ENCODE peak calls at places on chromosome 7, in seven cellular contexts. P is Calu3, Q is fibroblast of pulmonary artery, X is bronchial epithelial cell, U is breast epithelium, W is upper lobe of right lung, R is astrocyte of the cerebellum. G is an unnamed sample.

GRCh38 chr7:135718794-135719436 is 9.1 kb downstream of the SLC13A4 start:
- DNase-seq in P (no peak), W (no peak), R (no peak), X (no peak), U (no peak), Q (no peak), G (peak)

GRCh38 chr7:138843632-138844580 is 45.9 kb upstream of the ATP6V0A4 start:
- DNase-seq in R (no peak), X (no peak), Q (no peak), P (no peak), U (no peak), W (no peak), G (no peak)

GRCh38 chr7:100372256-100372655 is 1.0 kb upstream of the PILRA start:
- DNase-seq in Q (peak), P (no peak), X (peak), U (no peak), W (peak), R (no peak), G (no peak)

GRCh38 chr7:45001138-45001694 is 1.2 kb downstream of the CCM2 start:
- DNase-seq in P (peak), W (peak), R (no peak), X (peak), U (no peak), Q (no peak), G (no peak)

GRCh38 chr7:150631084-150631824 is 931 bp downstream of the GIMAP6 start:
- DNase-seq in Q (no peak), R (no peak), U (no peak), P (no peak), W (no peak), X (no peak), G (no peak)

GRCh38 chr7:918118-918425 is 36.4 kb downstream of the ADAP1 start:
- DNase-seq in Q (no peak), X (no peak), P (no peak), W (peak), R (no peak), U (no peak), G (no peak)

GRCh38 chr7:44066111-44066460 is 719 bp upstream of the PGAM2 start:
- DNase-seq in X (no peak), P (no peak), U (no peak), R (no peak), Q (no peak), W (peak), G (no peak)

GRCh38 chr7:104156842-104157277 is 51.0 kb downstream of the ORC5 start:
- DNase-seq in P (no peak), U (no peak), Q (peak), R (peak), X (peak), W (no peak), G (no peak)

GRCh38 chr7:128937647-128938523 is at the start of gene IRF5:
- DNase-seq in X (peak), P (peak), Q (no peak), U (no peak), W (peak), R (no peak), G (no peak)

GRCh38 chr7:93757421-93757820 is 133.1 kb downstream of the TFPI2 start:
- DNase-seq in P (no peak), R (no peak), X (peak), U (no peak), W (no peak), Q (peak), G (no peak)

GRCh38 chr7:15764986-15765385 is 78.5 kb upstream of the MEOX2 start:
- DNase-seq in P (peak), R (no peak), Q (no peak), W (no peak), U (no peak), X (no peak), G (no peak)

GRCh38 chr7:45146531-45147379 is 10.8 kb upstream of the RAMP3 start:
- DNase-seq in X (no peak), Q (no peak), W (peak), U (no peak), P (peak), R (no peak), G (no peak)

GRCh38 chr7:68425377-68425776 is 1172.9 kb upstream of the AUTS2 start:
- DNase-seq in P (no peak), W (no peak), U (no peak), Q (peak), R (no peak), X (no peak), G (no peak)

GRCh38 chr7:74115326-74115725 is 31.7 kb downstream of the LIMK1 start:
- DNase-seq in X (no peak), U (no peak), P (no peak), R (no peak), W (no peak), Q (no peak), G (no peak)
- TF ChIP-seq CTCF in X (no peak), U (no peak), P (no peak), R (no peak), W (no peak), Q (no peak), G (no peak)

GRCh38 chr7:11625669-11626068 is 206.3 kb downstream of the THSD7A start:
- DNase-seq in P (peak), R (peak), W (no peak), X (peak), U (no peak), Q (peak), G (no peak)

GRCh38 chr7:11633325-11633724 is 198.7 kb downstream of the THSD7A start:
- DNase-seq in P (no peak), W (no peak), U (no peak), R (no peak), X (no peak), Q (no peak), G (no peak)

GRCh38 chr7:11636274-11636673 is 195.7 kb downstream of the THSD7A start:
- DNase-seq in R (no peak), X (no peak), W (no peak), P (no peak), U (no peak), Q (no peak), G (no peak)

DNA sequence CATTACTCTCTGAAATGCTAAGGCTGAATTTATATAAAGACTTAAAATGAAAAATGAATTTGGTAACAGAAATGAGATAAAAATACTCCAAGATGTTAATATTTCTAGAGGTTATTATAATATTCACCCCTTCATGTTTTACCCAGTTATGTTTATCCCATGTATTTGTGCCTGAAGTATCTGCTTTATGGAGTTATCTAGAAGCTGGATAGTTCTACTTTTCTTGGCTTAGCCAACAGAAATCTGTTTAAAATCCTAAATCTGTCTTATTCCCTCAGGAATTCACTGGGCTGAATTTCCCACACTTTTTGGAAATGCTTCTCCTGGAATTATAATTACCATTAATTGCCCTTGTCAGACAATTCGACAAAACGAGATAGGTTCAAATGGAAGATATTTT is 201.6 kb downstream of the THSD7A start:
- DNase-seq in P (no peak), Q (no peak), U (no peak), X (no peak), W (no peak), R (no peak), G (no peak)
- TF ChIP-seq CTCF in P (no peak), Q (no peak), U (no peak), X (no peak), W (no peak), R (no peak), G (no peak)

DNA sequence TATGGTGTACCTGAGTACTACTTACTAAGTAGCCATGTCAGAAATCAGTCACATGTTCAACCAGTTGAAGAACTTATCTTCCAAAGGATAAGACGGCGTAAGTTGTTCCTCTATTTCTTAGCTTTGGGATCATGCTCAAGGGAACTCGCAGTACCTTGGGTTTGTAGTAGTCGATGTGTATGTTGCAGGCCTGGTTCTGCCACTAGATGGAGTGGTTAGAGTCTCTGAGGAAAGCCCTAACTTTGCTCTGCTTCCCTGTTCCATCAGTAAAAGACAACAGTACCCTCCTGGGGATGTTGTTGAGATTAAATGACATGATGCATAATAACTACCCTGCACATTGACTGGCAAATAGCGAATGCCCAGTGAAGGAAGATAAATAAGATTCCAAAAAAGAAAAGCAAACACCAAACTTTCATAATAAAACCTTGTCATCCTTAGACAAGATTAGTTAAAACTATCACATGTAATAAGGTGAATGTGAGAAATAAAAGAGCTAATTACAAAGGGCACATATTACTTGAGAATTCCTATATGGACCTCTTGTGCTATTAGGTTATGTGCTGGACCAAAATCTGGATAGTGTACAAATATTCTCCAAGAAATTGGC is 165.9 kb downstream of the ABCA13 start:
- DNase-seq in U (no peak), W (no peak), Q (peak), R (peak), X (peak), P (peak), G (peak)
- TF ChIP-seq CTCF in U (no peak), W (peak), Q (peak), R (peak), X (peak), P (peak), G (peak)

GRCh38 chr7:28957822-28958234 is 302 bp downstream of the TRIL start:
- DNase-seq in Q (no peak), W (no peak), U (no peak), X (no peak), R (no peak), P (no peak), G (no peak)
- TF ChIP-seq CTCF in Q (no peak), W (no peak), U (no peak), X (no peak), R (no peak), P (no peak), G (peak)

DNA sequence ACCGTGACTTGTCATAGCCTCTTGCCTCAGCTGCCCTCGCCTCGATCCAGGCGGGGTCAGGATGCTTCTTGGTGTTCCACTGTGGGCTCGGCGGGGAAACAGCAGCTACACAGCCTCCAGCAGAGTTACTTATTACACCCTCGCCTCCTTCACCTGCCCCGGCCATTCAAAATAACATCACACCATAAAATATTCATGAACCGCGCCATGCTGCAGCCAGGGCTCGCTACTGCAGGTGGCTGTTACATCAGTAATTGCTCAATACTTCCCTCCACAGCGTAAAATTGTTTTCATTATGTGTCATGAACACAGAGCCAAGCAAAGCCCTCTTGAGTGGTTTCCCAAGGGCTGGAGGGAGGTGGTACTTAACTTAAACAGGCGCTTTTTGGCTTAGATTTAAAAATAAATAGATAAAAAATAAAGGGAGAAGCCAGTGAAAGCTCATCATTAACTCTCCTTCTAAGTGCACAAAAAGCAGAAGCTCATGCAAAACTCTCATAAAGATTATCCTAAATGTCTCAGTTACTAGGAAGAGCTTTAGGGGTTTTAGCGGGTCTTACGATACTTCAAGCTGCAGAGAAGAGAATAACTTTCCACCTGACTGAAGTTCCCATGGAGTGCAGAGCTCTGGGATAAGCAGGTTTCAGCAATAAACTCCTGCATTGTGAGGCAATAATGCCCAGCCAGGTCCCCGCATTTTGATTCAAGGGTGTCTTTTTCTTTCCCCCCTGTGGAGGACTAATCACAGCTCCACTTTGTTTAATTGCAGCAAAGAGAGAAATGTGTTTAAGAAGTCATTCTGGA is 241.7 kb upstream of the SP8 start:
- DNase-seq in W (no peak), Q (no peak), R (no peak), U (no peak), P (no peak), X (peak), G (peak)
- TF ChIP-seq CTCF in W (no peak), Q (no peak), R (no peak), U (no peak), P (no peak), X (peak), G (no peak)

GRCh38 chr7:86647340-86648094 is 3.8 kb downstream of the GRM3 start:
- DNase-seq in W (no peak), X (no peak), R (no peak), Q (no peak), U (no peak), P (no peak), G (no peak)
- TF ChIP-seq CTCF in W (no peak), X (no peak), R (no peak), Q (no peak), U (no peak), P (no peak), G (no peak)

GRCh38 chr7:46848944-46849343 is 733.0 kb downstream of the TNS3 start:
- DNase-seq in X (no peak), U (no peak), R (no peak), W (no peak), P (no peak), Q (no peak), G (no peak)
- TF ChIP-seq CTCF in X (no peak), U (no peak), R (no peak), W (no peak), P (no peak), Q (no peak), G (no peak)

G was measured in neural crest cell.